ENCODE peak calls at places on chromosomes 3 and 15, in ten cellular contexts. O is HepG2, H is endothelial cell of umbilical vein, I is psoas muscle, U is cardiac muscle cell, W is BJ, Q is dorsolateral prefrontal cortex, D is body of pancreas, M is A673, F is mucosa of descending colon. Y is an unnamed sample.

GRCh38 chr15:78620839-78621421 is at the start of gene CHRNA3:
- DNase-seq in O (no peak), H (no peak), I (no peak), U (no peak), W (no peak), Q (no peak), D (no peak), M (no peak), F (no peak), Y (no peak)

GRCh38 chr3:123834631-123835030 is 49.5 kb downstream of the MYLK start:
- DNase-seq in O (no peak), H (peak), I (no peak), U (peak), W (peak), Q (no peak), D (no peak), M (peak), F (no peak), Y (peak)

GRCh38 chr15:69604050-69604378 is 151.4 kb downstream of the RPLP1 start:
- DNase-seq in O (peak), H (no peak), I (no peak), U (no peak), W (no peak), Q (no peak), D (peak), M (no peak), F (peak), Y (no peak)

GRCh38 chr3:112773864-112774263 is 72.8 kb downstream of the CD200R1L start:
- DNase-seq in O (no peak), H (no peak), I (no peak), U (no peak), W (no peak), Q (no peak), D (no peak), M (no peak), F (peak), Y (no peak)

GRCh38 chr3:130963878-130964277 is 62.7 kb downstream of the ASTE1 start:
- DNase-seq in O (peak), H (peak), I (no peak), U (peak), W (peak), Q (no peak), D (no peak), M (peak), F (no peak), Y (peak)

GRCh38 chr3:42891042-42891441 is 14.9 kb upstream of the ZNF662 start:
- DNase-seq in O (no peak), H (no peak), I (no peak), U (no peak), W (no peak), Q (no peak), D (no peak), M (no peak), F (no peak), Y (no peak)

GRCh38 chr3:42572278-42572677 is 9.5 kb downstream of the SEC22C start:
- DNase-seq in O (peak), H (peak), I (no peak), U (peak), W (no peak), Q (no peak), D (peak), M (peak), F (no peak), Y (peak)

GRCh38 chr3:20074226-20075063 is 34.2 kb downstream of the KAT2B start:
- DNase-seq in O (no peak), H (no peak), I (no peak), U (no peak), W (no peak), Q (no peak), D (no peak), M (no peak), F (no peak), Y (peak)

GRCh38 chr15:48555244-48555804 is 90.2 kb downstream of the FBN1 start:
- DNase-seq in O (no peak), H (peak), I (no peak), U (peak), W (no peak), Q (no peak), D (no peak), M (peak), F (no peak), Y (no peak)

GRCh38 chr3:172182797-172183196 is 143.4 kb downstream of the FNDC3B start:
- DNase-seq in O (no peak), H (no peak), I (no peak), U (no peak), W (no peak), Q (no peak), D (no peak), M (no peak), F (no peak), Y (no peak)

GRCh38 chr15:91867581-91868026 is 14.1 kb downstream of the SLCO3A1 start:
- DNase-seq in O (no peak), H (no peak), I (peak), U (peak), W (peak), Q (peak), D (peak), M (no peak), F (peak), Y (peak)

GRCh38 chr15:77497108-77497737 is 76.5 kb downstream of the HMG20A start:
- DNase-seq in O (no peak), H (no peak), I (peak), U (peak), W (no peak), Q (peak), D (peak), M (peak), F (no peak), Y (peak)

GRCh38 chr3:50665603-50666115 is 9.1 kb upstream of the DOCK3 start:
- DNase-seq in O (no peak), H (no peak), I (no peak), U (no peak), W (no peak), Q (no peak), D (no peak), M (no peak), F (no peak), Y (no peak)

GRCh38 chr3:140630866-140631265 is 47.0 kb upstream of the TRIM42 start:
- DNase-seq in O (no peak), H (no peak), I (no peak), U (no peak), W (no peak), Q (no peak), D (no peak), M (no peak), F (no peak), Y (no peak)

GRCh38 chr3:88668180-88668579 is 439.2 kb upstream of the EPHA3 start:
- DNase-seq in O (no peak), H (no peak), I (no peak), U (no peak), W (no peak), Q (no peak), D (no peak), M (peak), F (no peak), Y (no peak)

GRCh38 chr3:56467801-56468183 is 475 bp downstream of the ERC2 start:
- DNase-seq in O (no peak), H (no peak), I (no peak), U (no peak), W (no peak), Q (peak), D (no peak), M (peak), F (peak), Y (no peak)

GRCh38 chr3:10306156-10306555 is 13.4 kb upstream of the GHRL start:
- DNase-seq in O (no peak), H (no peak), I (no peak), U (no peak), W (no peak), Q (no peak), D (no peak), M (no peak), F (no peak), Y (no peak)

GRCh38 chr15:89112341-89112971 is 24.2 kb downstream of the ABHD2 start:
- DNase-seq in O (peak), H (peak), I (peak), U (peak), W (no peak), Q (no peak), D (peak), M (no peak), F (peak), Y (no peak)

GRCh38 chr3:69777582-69777967 is 38.3 kb downstream of the MITF start:
- DNase-seq in O (no peak), H (no peak), I (no peak), U (no peak), W (no peak), Q (no peak), D (no peak), M (no peak), F (no peak), Y (no peak)

GRCh38 chr15:40044717-40045571 is 6.0 kb upstream of the SRP14 start:
- DNase-seq in O (peak), H (peak), I (peak), U (peak), W (no peak), Q (peak), D (peak), M (peak), F (peak), Y (peak)
- H3K4me3 ChIP-seq in O (peak), H (no peak), I (peak), U (no peak), W (no peak), Q (peak), D (no peak), M (peak), F (no peak), Y (no peak)

GRCh38 chr15:65312400-65312916 is 8.0 kb downstream of the RNU5B-1 start:
- DNase-seq in O (peak), H (no peak), I (no peak), U (peak), W (no peak), Q (no peak), D (no peak), M (no peak), F (no peak), Y (no peak)
- TF ChIP-seq CTCF in O (peak), H (no peak), I (no peak), U (no peak), W (no peak), Q (peak), D (no peak), M (no peak), F (no peak), Y (no peak)

DNA sequence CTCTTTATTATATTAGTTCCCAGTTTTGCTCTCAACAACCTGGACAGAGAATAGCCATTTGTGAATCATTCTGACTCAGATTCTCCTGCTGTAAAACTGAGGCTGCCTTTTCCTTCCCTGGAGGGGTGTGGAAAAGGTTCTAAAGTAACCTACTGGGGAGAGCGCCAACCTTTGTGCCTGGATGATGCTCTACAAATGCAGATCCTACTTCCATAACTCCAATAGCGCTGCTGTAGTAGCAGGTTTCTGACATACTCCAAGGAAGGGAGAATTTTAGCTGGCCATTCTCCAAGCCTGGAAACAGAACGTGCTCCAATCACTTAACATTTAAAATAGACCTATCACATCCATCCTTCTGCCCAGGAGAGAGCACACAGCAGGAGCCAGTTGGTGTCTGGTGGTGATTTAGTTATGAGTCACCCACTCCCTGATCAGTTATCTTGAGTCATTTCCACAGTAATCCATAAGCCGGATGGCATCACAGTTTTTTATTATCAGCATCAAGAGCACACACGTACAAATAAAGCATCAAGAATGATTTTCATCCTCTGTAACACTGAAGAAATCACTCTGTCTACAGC is 38.3 kb downstream of the MYH15 start:
- DNase-seq in O (no peak), H (peak), I (no peak), U (peak), W (peak), Q (no peak), D (no peak), M (peak), F (no peak), Y (peak)
- H3K4me3 ChIP-seq in O (no peak), H (no peak), I (no peak), U (no peak), W (no peak), Q (no peak), D (no peak), M (no peak), F (no peak), Y (no peak)

GRCh38 chr3:100090669-100091005 is 23.7 kb downstream of the FILIP1L start:
- DNase-seq in O (no peak), H (no peak), I (no peak), U (no peak), W (no peak), Q (no peak), D (no peak), M (no peak), F (no peak), Y (no peak)
- TF ChIP-seq CTCF in O (no peak), H (no peak), I (no peak), U (no peak), W (no peak), Q (no peak), D (peak), M (no peak), F (no peak), Y (no peak)

DNA sequence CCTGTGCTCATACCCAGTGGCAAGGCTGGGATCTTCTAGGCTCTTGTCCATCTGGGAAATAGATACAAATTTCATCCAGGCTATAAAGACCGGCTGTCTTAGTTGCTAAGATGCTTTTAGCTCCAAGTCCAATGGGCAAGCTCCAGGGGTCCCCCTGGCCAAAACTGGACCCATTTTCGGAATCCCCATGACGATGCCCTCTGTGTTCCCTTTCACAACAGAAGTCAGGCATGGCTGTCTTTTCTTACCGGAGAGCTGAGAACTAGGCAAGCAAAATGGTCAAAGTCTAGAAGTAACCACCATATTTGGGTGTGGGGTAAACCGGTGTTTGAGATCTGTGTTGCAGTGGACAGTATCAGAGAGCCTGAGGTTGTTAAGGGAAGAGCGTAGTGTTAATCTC is 1.0 kb downstream of the GLYCTK start:
- DNase-seq in O (no peak), H (no peak), I (no peak), U (no peak), W (no peak), Q (no peak), D (no peak), M (no peak), F (peak), Y (no peak)
- H3K4me3 ChIP-seq in O (peak), H (no peak), I (peak), U (peak), W (peak), Q (peak), D (no peak), M (peak), F (no peak), Y (peak)

DNA sequence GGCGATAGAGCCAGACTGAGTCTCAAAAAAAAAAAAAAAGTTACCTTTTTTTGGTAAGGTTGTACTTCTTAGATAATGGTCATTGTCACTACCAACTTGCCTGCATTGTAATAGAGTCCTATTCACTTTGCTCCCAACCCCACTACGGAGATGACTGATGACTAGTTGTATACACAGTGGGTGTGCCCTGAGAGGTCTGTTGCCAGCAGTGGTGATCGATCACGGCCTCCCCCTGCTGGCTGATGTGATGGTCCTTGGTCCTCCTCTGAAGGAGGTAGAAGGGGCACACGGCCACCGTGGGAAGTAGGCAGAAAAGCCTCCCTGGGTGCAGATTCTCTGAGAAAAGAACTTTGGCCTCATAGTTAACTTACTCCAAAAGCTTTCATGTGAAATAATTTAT is 10.7 kb downstream of the GCNT3 start:
- DNase-seq in O (peak), H (peak), I (no peak), U (peak), W (no peak), Q (no peak), D (peak), M (peak), F (peak), Y (peak)
- TF ChIP-seq CTCF in O (peak), H (peak), I (no peak), U (peak), W (peak), Q (no peak), D (no peak), M (peak), F (peak), Y (peak)

GRCh38 chr3:142861926-142862325 is 27.0 kb downstream of the PCOLCE2 start:
- DNase-seq in O (no peak), H (no peak), I (no peak), U (no peak), W (no peak), Q (no peak), D (no peak), M (no peak), F (no peak), Y (no peak)
- H3K4me3 ChIP-seq in O (no peak), H (no peak), I (no peak), U (no peak), W (no peak), Q (no peak), D (no peak), M (no peak), F (no peak), Y (no peak)

DNA sequence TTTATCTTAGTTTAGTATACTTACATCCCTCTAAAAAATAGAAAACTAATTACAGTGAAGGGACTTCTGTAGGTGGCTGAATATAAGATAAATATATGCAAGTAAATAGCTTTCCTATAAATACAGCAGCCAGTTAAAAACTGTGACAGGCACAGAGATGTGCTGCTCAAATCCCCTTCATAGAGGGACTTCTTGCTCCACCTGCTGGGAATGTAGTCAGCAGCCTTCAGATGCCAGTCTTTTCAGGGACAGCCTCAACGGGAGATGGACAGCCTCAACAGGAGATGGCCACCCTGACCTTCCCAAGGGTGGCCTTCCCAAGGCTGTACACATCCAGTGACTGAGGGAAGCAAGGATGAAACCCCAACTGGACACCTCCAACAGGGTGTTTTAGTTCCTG is 15.7 kb upstream of the PRR23E start:
- DNase-seq in O (peak), H (no peak), I (no peak), U (peak), W (no peak), Q (no peak), D (no peak), M (no peak), F (no peak), Y (peak)
- TF ChIP-seq CTCF in O (peak), H (no peak), I (peak), U (no peak), W (no peak), Q (no peak), D (no peak), M (no peak), F (no peak), Y (no peak)

GRCh38 chr15:40458495-40459371 is 12.1 kb upstream of the CHST14 start:
- DNase-seq in O (no peak), H (no peak), I (no peak), U (no peak), W (no peak), Q (no peak), D (no peak), M (no peak), F (no peak), Y (no peak)
- H3K4me3 ChIP-seq in O (no peak), H (no peak), I (no peak), U (no peak), W (no peak), Q (no peak), D (no peak), M (no peak), F (no peak), Y (no peak)

DNA sequence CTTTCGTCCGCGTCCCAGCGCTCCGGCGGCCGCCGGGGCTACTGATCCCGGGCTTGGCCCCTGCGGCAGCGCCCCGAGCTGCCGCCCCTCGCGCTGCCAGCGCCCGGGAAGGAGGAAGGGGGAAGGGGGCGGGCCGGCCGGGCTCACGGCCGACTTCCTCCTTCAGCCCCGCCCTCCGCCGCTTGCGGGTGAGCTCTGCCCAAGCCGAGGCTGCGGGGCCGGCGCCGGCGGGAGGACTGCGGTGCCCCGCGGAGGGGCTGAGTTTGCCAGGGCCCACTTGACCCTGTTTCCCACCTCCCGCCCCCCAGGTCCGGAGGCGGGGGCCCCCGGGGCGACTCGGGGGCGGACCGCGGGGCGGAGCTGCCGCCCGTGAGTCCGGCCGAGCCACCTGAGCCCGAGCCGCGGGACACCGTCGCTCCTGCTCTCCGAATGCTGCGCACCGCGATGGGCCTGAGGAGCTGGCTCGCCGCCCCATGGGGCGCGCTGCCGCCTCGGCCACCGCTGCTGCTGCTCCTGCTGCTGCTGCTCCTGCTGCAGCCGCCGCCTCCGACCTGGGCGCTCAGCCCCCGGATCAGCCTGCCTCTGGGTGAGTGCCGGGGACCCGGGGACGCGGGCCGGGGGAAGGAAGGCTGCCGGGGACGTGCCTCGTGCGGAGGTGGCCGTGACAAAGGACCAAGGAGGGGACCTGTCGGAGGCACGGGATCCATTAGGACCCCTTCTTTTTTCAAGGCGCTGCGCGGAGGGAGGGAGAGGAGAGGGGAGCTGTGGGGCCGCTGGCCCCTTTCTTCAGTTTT is at the start of gene SEMA4B:
- DNase-seq in O (peak), H (peak), I (peak), U (peak), W (no peak), Q (peak), D (peak), M (peak), F (peak), Y (peak)
- TF ChIP-seq CTCF in O (no peak), H (no peak), I (no peak), U (no peak), W (no peak), Q (peak), D (no peak), M (no peak), F (no peak), Y (no peak)

Y was measured in fibroblast of pulmonary artery.